ENCODE peak calls at places on chromosomes 7 and 10, in ten cellular contexts. R is activated T-helper 1 cell treated with anti-CD3 and anti-CD28 coated beads, Interleukin-12 subunit alpha, Interleukin-12 subunit beta, Interleukin-2, Interleukin-4 antibody, amounts not matched to agents 30 ng/mL and 10 ng/mL and 1 ng/mL, durations not matched to agents 14 hours and 24 hours and 36 hours; Y is ELF-1; D is activated naive CD8-positive, alpha-beta T cell treated with anti-CD3 and anti-CD28 coated beads, Interleukin-2, amount 50 U/mL, for 16 hours; B is T-cell; A is naive thymus-derived CD8-positive, alpha-beta T cell; W is heart right ventricle; N is Kasumi-1; J is cortex of kidney; S is stimulated activated CD4-positive, alpha-beta T cell treated with anti-CD3 and anti-CD28 coated beads, Interleukin-2, amount 100 ng/mL, for 48 hours. K is an unnamed sample.

GRCh38 chr7:70752794-70753241 is 379.1 kb upstream of the GALNT17 start:
- DNase-seq in N (no peak), S (no peak), R (no peak), Y (no peak), J (no peak), B (no peak), A (no peak), W (no peak), D (no peak), K (no peak)

GRCh38 chr10:125982256-125982948 is 86.0 kb downstream of the FANK1 start:
- DNase-seq in A (peak; percentile 4), N (peak; percentile 97), W (no peak), B (peak; percentile 2), Y (peak; percentile 46), R (no peak), J (no peak), D (no peak), S (no peak), K (peak; percentile 3)

GRCh38 chr7:152709307-152710133 is 33.6 kb upstream of the XRCC2 start:
- DNase-seq in Y (no peak), J (no peak), N (no peak), S (no peak), R (no peak), B (no peak), W (no peak), A (no peak), D (no peak), K (no peak)

GRCh38 chr7:117385340-117386124 is 41.8 kb downstream of the ASZ1 start:
- DNase-seq in W (no peak), D (no peak), R (no peak), Y (no peak), B (no peak), A (no peak), N (peak; percentile 63), S (no peak), J (no peak), K (no peak)

GRCh38 chr7:87552351-87552750 is 48.3 kb downstream of the ABCB1 start:
- DNase-seq in R (no peak), W (no peak), S (no peak), J (no peak), Y (no peak), D (no peak), B (no peak), N (no peak), A (no peak), K (no peak)

GRCh38 chr7:131119381-131119780 is 208.3 kb upstream of the MKLN1 start:
- DNase-seq in Y (no peak), J (no peak), S (no peak), R (no peak), B (no peak), D (no peak), A (no peak), W (no peak), N (no peak), K (no peak)

GRCh38 chr10:31650010-31650409 is 278.6 kb downstream of the ARHGAP12 start:
- DNase-seq in B (no peak), Y (no peak), W (peak; percentile 67), S (no peak), D (no peak), J (no peak), N (no peak), R (no peak), A (no peak), K (no peak)

GRCh38 chr10:18294633-18295032 is 154.4 kb downstream of the CACNB2 start:
- DNase-seq in A (no peak), Y (no peak), N (no peak), R (no peak), W (no peak), S (no peak), B (no peak), J (no peak), D (no peak), K (no peak)

GRCh38 chr10:59682986-59683937 is 26.4 kb downstream of the SLC16A9 start:
- DNase-seq in S (no peak), W (no peak), R (no peak), N (no peak), Y (no peak), B (no peak), D (no peak), J (no peak), A (no peak), K (no peak)

K was measured in cerebellar nuclear complex.